ENCODE peak calls at places on chromosomes 2 and 18, in eight cellular contexts. One of them, this sample, is unnamed.

GRCh38 chr2:165074884-165075283 is 119.6 kb upstream of the SLC38A11 start:
- DNase-seq in WERI-Rb-1: no peak
- DNase-seq in right lobe of liver: no peak
- DNase-seq in H1: no peak
- DNase-seq in GM20000: no peak
- DNase-seq in PC-3: no peak
- DNase-seq in pancreas: no peak
- DNase-seq in HFFc6: no peak
- DNase-seq in this sample: no peak

GRCh38 chr2:191617589-191617988 is 60.3 kb upstream of the NABP1 start:
- DNase-seq in WERI-Rb-1: no peak
- DNase-seq in pancreas: no peak
- DNase-seq in H1: no peak
- DNase-seq in right lobe of liver: no peak
- DNase-seq in PC-3: peak
- DNase-seq in HFFc6: no peak
- DNase-seq in GM20000: peak
- DNase-seq in this sample: peak

GRCh38 chr2:38505779-38506178 is 96.9 kb downstream of the HNRNPLL start:
- DNase-seq in pancreas: no peak
- DNase-seq in GM20000: no peak
- DNase-seq in PC-3: peak
- DNase-seq in HFFc6: peak
- DNase-seq in WERI-Rb-1: no peak
- DNase-seq in right lobe of liver: peak
- DNase-seq in H1: no peak
- DNase-seq in this sample: no peak

GRCh38 chr2:193783681-193784080 is 1588.9 kb upstream of the TMEFF2 start:
- DNase-seq in HFFc6: no peak
- DNase-seq in PC-3: no peak
- DNase-seq in WERI-Rb-1: no peak
- DNase-seq in pancreas: no peak
- DNase-seq in right lobe of liver: no peak
- DNase-seq in GM20000: no peak
- DNase-seq in H1: no peak
- DNase-seq in this sample: no peak

GRCh38 chr2:49616800-49617199 is 462.5 kb upstream of the FSHR start:
- DNase-seq in WERI-Rb-1: peak
- DNase-seq in right lobe of liver: no peak
- DNase-seq in H1: no peak
- DNase-seq in PC-3: peak
- DNase-seq in pancreas: no peak
- DNase-seq in GM20000: peak
- DNase-seq in HFFc6: no peak
- DNase-seq in this sample: no peak

GRCh38 chr18:44679912-44680270 is 797 bp upstream of the SETBP1 start:
- DNase-seq in WERI-Rb-1: peak
- DNase-seq in GM20000: no peak
- DNase-seq in pancreas: peak
- DNase-seq in H1: peak
- DNase-seq in HFFc6: no peak
- DNase-seq in PC-3: peak
- DNase-seq in right lobe of liver: peak
- DNase-seq in this sample: peak

GRCh38 chr2:11864724-11865123 is 118.3 kb downstream of the LPIN1 start:
- DNase-seq in HFFc6: no peak
- DNase-seq in GM20000: no peak
- DNase-seq in WERI-Rb-1: no peak
- DNase-seq in right lobe of liver: no peak
- DNase-seq in pancreas: no peak
- DNase-seq in PC-3: no peak
- DNase-seq in H1: no peak
- DNase-seq in this sample: no peak

GRCh38 chr2:234974501-234975385 is 22.9 kb downstream of the SH3BP4 start:
- DNase-seq in right lobe of liver: no peak
- DNase-seq in HFFc6: peak
- DNase-seq in PC-3: no peak
- DNase-seq in GM20000: no peak
- DNase-seq in pancreas: peak
- DNase-seq in WERI-Rb-1: no peak
- DNase-seq in H1: no peak
- DNase-seq in this sample: no peak

GRCh38 chr18:23650963-23651927 is 11.5 kb downstream of the ANKRD29 start:
- DNase-seq in H1: no peak
- DNase-seq in PC-3: peak
- DNase-seq in GM20000: no peak
- DNase-seq in WERI-Rb-1: no peak
- DNase-seq in pancreas: no peak
- DNase-seq in right lobe of liver: no peak
- DNase-seq in HFFc6: peak
- DNase-seq in this sample: no peak

GRCh38 chr2:105324732-105325131 is 4.8 kb downstream of the TGFBRAP1 start:
- DNase-seq in HFFc6: peak
- DNase-seq in WERI-Rb-1: peak
- DNase-seq in GM20000: no peak
- DNase-seq in right lobe of liver: no peak
- DNase-seq in pancreas: no peak
- DNase-seq in H1: no peak
- DNase-seq in PC-3: no peak
- DNase-seq in this sample: no peak

GRCh38 chr2:235836416-235837042 is 331.7 kb downstream of the GBX2 start:
- DNase-seq in HFFc6: no peak
- DNase-seq in right lobe of liver: no peak
- DNase-seq in GM20000: no peak
- DNase-seq in WERI-Rb-1: no peak
- DNase-seq in pancreas: no peak
- DNase-seq in H1: no peak
- DNase-seq in PC-3: peak
- DNase-seq in this sample: no peak

GRCh38 chr18:49024808-49025361 is 74.1 kb upstream of the SMAD7 start:
- DNase-seq in HFFc6: no peak
- DNase-seq in WERI-Rb-1: peak
- DNase-seq in PC-3: no peak
- DNase-seq in pancreas: no peak
- DNase-seq in right lobe of liver: no peak
- DNase-seq in H1: peak
- DNase-seq in GM20000: no peak
- DNase-seq in this sample: no peak

GRCh38 chr18:64330161-64330560 is 181.3 kb upstream of the LINC00305 start:
- DNase-seq in WERI-Rb-1: peak
- DNase-seq in HFFc6: no peak
- DNase-seq in right lobe of liver: no peak
- DNase-seq in pancreas: no peak
- DNase-seq in PC-3: peak
- DNase-seq in GM20000: no peak
- DNase-seq in H1: no peak
- DNase-seq in this sample: no peak

GRCh38 chr2:143803936-143804335 is 674.7 kb downstream of the ARHGAP15 start:
- DNase-seq in GM20000: no peak
- DNase-seq in WERI-Rb-1: no peak
- DNase-seq in HFFc6: no peak
- DNase-seq in PC-3: no peak
- DNase-seq in H1: no peak
- DNase-seq in pancreas: no peak
- DNase-seq in right lobe of liver: no peak
- DNase-seq in this sample: no peak

GRCh38 chr2:96107883-96108551 is 8.4 kb downstream of the ADRA2B start:
- DNase-seq in HFFc6: no peak
- DNase-seq in H1: no peak
- DNase-seq in WERI-Rb-1: peak
- DNase-seq in GM20000: no peak
- DNase-seq in pancreas: no peak
- DNase-seq in PC-3: no peak
- DNase-seq in right lobe of liver: peak
- DNase-seq in this sample: peak

GRCh38 chr2:235333076-235333475 is 160.8 kb upstream of the AGAP1 start:
- DNase-seq in GM20000: no peak
- DNase-seq in H1: no peak
- DNase-seq in HFFc6: no peak
- DNase-seq in PC-3: no peak
- DNase-seq in WERI-Rb-1: no peak
- DNase-seq in pancreas: no peak
- DNase-seq in right lobe of liver: no peak
- DNase-seq in this sample: no peak

GRCh38 chr2:183078163-183078466 is 432 bp upstream of the DUSP19 start:
- DNase-seq in pancreas: no peak
- DNase-seq in H1: no peak
- DNase-seq in GM20000: no peak
- DNase-seq in right lobe of liver: no peak
- DNase-seq in HFFc6: peak
- DNase-seq in PC-3: no peak
- DNase-seq in WERI-Rb-1: peak
- DNase-seq in this sample: no peak

GRCh38 chr18:68429111-68429510 is 285.8 kb downstream of the TMX3 start:
- DNase-seq in H1: no peak
- DNase-seq in PC-3: no peak
- DNase-seq in WERI-Rb-1: no peak
- DNase-seq in HFFc6: no peak
- DNase-seq in pancreas: no peak
- DNase-seq in GM20000: no peak
- DNase-seq in right lobe of liver: no peak
- DNase-seq in this sample: no peak

GRCh38 chr18:51279367-51279984 is 82.0 kb upstream of the MEX3C start:
- DNase-seq in PC-3: no peak
- DNase-seq in WERI-Rb-1: no peak
- DNase-seq in H1: no peak
- DNase-seq in right lobe of liver: no peak
- DNase-seq in pancreas: no peak
- DNase-seq in GM20000: peak
- DNase-seq in HFFc6: no peak
- DNase-seq in this sample: no peak

GRCh38 chr18:79616651-79617518 is 62.7 kb upstream of the CTDP1 start:
- DNase-seq in HFFc6: no peak
- DNase-seq in pancreas: no peak
- DNase-seq in WERI-Rb-1: peak
- DNase-seq in GM20000: no peak
- DNase-seq in right lobe of liver: peak
- DNase-seq in PC-3: no peak
- DNase-seq in H1: peak
- DNase-seq in this sample: peak

GRCh38 chr18:8705280-8705940 is at the start of gene MTCL1:
- DNase-seq in GM20000: peak
- DNase-seq in PC-3: peak
- DNase-seq in HFFc6: peak
- DNase-seq in pancreas: no peak
- DNase-seq in H1: peak
- DNase-seq in WERI-Rb-1: peak
- DNase-seq in right lobe of liver: peak
- DNase-seq in this sample: no peak

GRCh38 chr2:106579750-106580197 is 92.6 kb downstream of the CD8B2 start:
- DNase-seq in pancreas: no peak
- DNase-seq in H1: no peak
- DNase-seq in right lobe of liver: no peak
- DNase-seq in HFFc6: no peak
- DNase-seq in PC-3: no peak
- DNase-seq in GM20000: no peak
- DNase-seq in WERI-Rb-1: no peak
- DNase-seq in this sample: no peak

GRCh38 chr2:106582431-106583143 is 95.4 kb downstream of the CD8B2 start:
- DNase-seq in GM20000: peak
- DNase-seq in pancreas: peak
- DNase-seq in PC-3: peak
- DNase-seq in HFFc6: peak
- DNase-seq in right lobe of liver: peak
- DNase-seq in WERI-Rb-1: peak
- DNase-seq in H1: peak
- DNase-seq in this sample: peak

GRCh38 chr2:106581276-106581675 is 94.1 kb downstream of the CD8B2 start:
- DNase-seq in GM20000: no peak
- DNase-seq in WERI-Rb-1: peak
- DNase-seq in H1: no peak
- DNase-seq in PC-3: no peak
- DNase-seq in HFFc6: no peak
- DNase-seq in right lobe of liver: no peak
- DNase-seq in pancreas: no peak
- DNase-seq in this sample: no peak

GRCh38 chr2:106580241-106580640 is 93.1 kb downstream of the CD8B2 start:
- DNase-seq in GM20000: no peak
- DNase-seq in H1: no peak
- DNase-seq in WERI-Rb-1: no peak
- DNase-seq in right lobe of liver: no peak
- DNase-seq in HFFc6: no peak
- DNase-seq in PC-3: no peak
- DNase-seq in pancreas: no peak
- DNase-seq in this sample: no peak

GRCh38 chr2:106581755-106582430 is 94.7 kb downstream of the CD8B2 start:
- DNase-seq in WERI-Rb-1: peak
- DNase-seq in right lobe of liver: no peak
- DNase-seq in H1: peak
- DNase-seq in GM20000: peak
- DNase-seq in HFFc6: peak
- DNase-seq in pancreas: peak
- DNase-seq in PC-3: peak
- DNase-seq in this sample: no peak
- TF ChIP-seq CTCF in WERI-Rb-1: peak
- TF ChIP-seq CTCF in right lobe of liver: no peak
- TF ChIP-seq CTCF in H1: peak
- TF ChIP-seq CTCF in GM20000: no peak
- TF ChIP-seq CTCF in HFFc6: no peak
- TF ChIP-seq CTCF in pancreas: no peak
- TF ChIP-seq CTCF in PC-3: no peak
- TF ChIP-seq CTCF in this sample: no peak

GRCh38 chr18:13874558-13874957 is 40.8 kb downstream of the MC2R start:
- DNase-seq in pancreas: no peak
- DNase-seq in PC-3: peak
- DNase-seq in GM20000: no peak
- DNase-seq in HFFc6: no peak
- DNase-seq in H1: no peak
- DNase-seq in WERI-Rb-1: no peak
- DNase-seq in right lobe of liver: no peak
- DNase-seq in this sample: no peak
- TF ChIP-seq CTCF in pancreas: no peak
- TF ChIP-seq CTCF in PC-3: no peak
- TF ChIP-seq CTCF in GM20000: no peak
- TF ChIP-seq CTCF in HFFc6: no peak
- TF ChIP-seq CTCF in H1: no peak
- TF ChIP-seq CTCF in WERI-Rb-1: no peak
- TF ChIP-seq CTCF in right lobe of liver: no peak
- TF ChIP-seq CTCF in this sample: no peak

GRCh38 chr2:46589381-46589780 is 110.0 kb downstream of the TMEM247 start:
- DNase-seq in pancreas: no peak
- DNase-seq in H1: no peak
- DNase-seq in HFFc6: no peak
- DNase-seq in GM20000: no peak
- DNase-seq in right lobe of liver: no peak
- DNase-seq in PC-3: peak
- DNase-seq in WERI-Rb-1: no peak
- DNase-seq in this sample: no peak
- TF ChIP-seq CTCF in pancreas: no peak
- TF ChIP-seq CTCF in H1: no peak
- TF ChIP-seq CTCF in HFFc6: no peak
- TF ChIP-seq CTCF in GM20000: no peak
- TF ChIP-seq CTCF in right lobe of liver: no peak
- TF ChIP-seq CTCF in PC-3: no peak
- TF ChIP-seq CTCF in WERI-Rb-1: no peak
- TF ChIP-seq CTCF in this sample: no peak

GRCh38 chr18:6009751-6010150 is 114.4 kb upstream of the TMEM200C start:
- DNase-seq in pancreas: no peak
- DNase-seq in H1: no peak
- DNase-seq in GM20000: no peak
- DNase-seq in right lobe of liver: no peak
- DNase-seq in WERI-Rb-1: no peak
- DNase-seq in PC-3: peak
- DNase-seq in HFFc6: no peak
- DNase-seq in this sample: no peak
- TF ChIP-seq CTCF in pancreas: no peak
- TF ChIP-seq CTCF in H1: no peak
- TF ChIP-seq CTCF in GM20000: no peak
- TF ChIP-seq CTCF in right lobe of liver: no peak
- TF ChIP-seq CTCF in WERI-Rb-1: no peak
- TF ChIP-seq CTCF in PC-3: no peak
- TF ChIP-seq CTCF in HFFc6: no peak
- TF ChIP-seq CTCF in this sample: no peak

This sample was measured in activated B cell treated with CpG ODN at 0.5 μM for 24 hours.